ENCODE peak calls at places on chromosomes 6 and 20, in nine cellular contexts. K is AG09309, Y is PC-3, E is breast epithelium, D is IMR-90, S is uterus, I is transverse colon, Z is GM23338, H is kidney epithelial cell. C is an unnamed sample.

GRCh38 chr6:157832250-157832967 is 9.4 kb downstream of the SNX9 start:
- DNase-seq in S (no peak), K (peak; percentile 11), E (no peak), Y (peak; percentile 11), D (peak; percentile 56), I (no peak), H (no peak), Z (no peak), C (no peak)

GRCh38 chr20:62900052-62900691 is 26.1 kb downstream of the DIDO1 start:
- DNase-seq in D (peak; percentile 64), K (peak; percentile 23), I (peak; percentile 81), E (peak; percentile 77), S (peak; percentile 82), Y (peak; percentile 74), Z (peak; percentile 92), H (no peak), C (peak; percentile 69)

GRCh38 chr6:30101423-30101938 is 11.4 kb downstream of the TRIM31 start:
- DNase-seq in Z (peak; percentile 27), Y (no peak), D (no peak), E (no peak), H (no peak), I (no peak), K (no peak), S (no peak), C (no peak)

GRCh38 chr6:54135665-54136370 is 24.6 kb downstream of the MLIP start:
- DNase-seq in H (no peak), Z (no peak), I (no peak), D (peak; percentile 39), E (no peak), Y (peak; percentile 63), S (no peak), K (peak; percentile 24), C (no peak)

GRCh38 chr6:71190809-71191208 is 97.8 kb upstream of the OGFRL1 start:
- DNase-seq in S (no peak), H (no peak), Z (peak; percentile 51), I (no peak), D (peak; percentile 52), K (no peak), Y (peak; percentile 58), E (no peak), C (no peak)

GRCh38 chr6:125831660-125832059 is 40.9 kb downstream of the NCOA7 start:
- DNase-seq in I (no peak), H (no peak), D (no peak), Y (no peak), S (no peak), E (no peak), K (no peak), Z (no peak), C (no peak)

GRCh38 chr6:4896401-4896800 is 107.4 kb downstream of the RPP40 start:
- DNase-seq in D (no peak), K (no peak), E (no peak), Z (no peak), H (no peak), S (no peak), Y (no peak), I (no peak), C (no peak)

GRCh38 chr20:24991897-24992419 is 593 bp downstream of the APMAP start:
- DNase-seq in S (no peak), Y (peak; percentile 13), E (no peak), I (peak; percentile 51), H (no peak), Z (peak; percentile 50), D (no peak), K (no peak), C (no peak)

GRCh38 chr6:129696843-129697242 is 13.1 kb downstream of the ARHGAP18 start:
- DNase-seq in E (no peak), Z (no peak), Y (no peak), S (no peak), I (no peak), K (no peak), D (no peak), H (no peak), C (no peak)

GRCh38 chr6:35942355-35942754 is 21.5 kb upstream of the SRPK1 start:
- DNase-seq in H (no peak), S (no peak), K (no peak), Z (no peak), I (no peak), D (no peak), Y (no peak), E (no peak), C (no peak)

GRCh38 chr6:90144396-90144795 is 152.2 kb downstream of the BACH2 start:
- DNase-seq in K (no peak), Z (no peak), D (no peak), S (no peak), H (no peak), Y (peak; percentile 64), I (no peak), E (no peak), C (no peak)

GRCh38 chr6:70150521-70150920 is 152.4 kb downstream of the COL9A1 start:
- DNase-seq in D (no peak), I (no peak), K (no peak), Y (no peak), E (no peak), H (no peak), Z (no peak), S (no peak), C (no peak)

GRCh38 chr6:31485063-31485462 is 12.9 kb upstream of the MICB start:
- DNase-seq in D (peak; percentile 38), K (no peak), H (no peak), I (no peak), E (no peak), Z (no peak), S (no peak), Y (peak; percentile 14), C (no peak)

GRCh38 chr6:149223120-149223775 is 94.3 kb upstream of the TAB2 start:
- DNase-seq in E (no peak), I (no peak), D (no peak), Y (no peak), S (no peak), Z (no peak), K (no peak), H (no peak), C (no peak)
- TF ChIP-seq CTCF in E (no peak), I (no peak), D (no peak), Y (no peak), S (no peak), Z (no peak), K (no peak), H (no peak), C (no peak)

DNA sequence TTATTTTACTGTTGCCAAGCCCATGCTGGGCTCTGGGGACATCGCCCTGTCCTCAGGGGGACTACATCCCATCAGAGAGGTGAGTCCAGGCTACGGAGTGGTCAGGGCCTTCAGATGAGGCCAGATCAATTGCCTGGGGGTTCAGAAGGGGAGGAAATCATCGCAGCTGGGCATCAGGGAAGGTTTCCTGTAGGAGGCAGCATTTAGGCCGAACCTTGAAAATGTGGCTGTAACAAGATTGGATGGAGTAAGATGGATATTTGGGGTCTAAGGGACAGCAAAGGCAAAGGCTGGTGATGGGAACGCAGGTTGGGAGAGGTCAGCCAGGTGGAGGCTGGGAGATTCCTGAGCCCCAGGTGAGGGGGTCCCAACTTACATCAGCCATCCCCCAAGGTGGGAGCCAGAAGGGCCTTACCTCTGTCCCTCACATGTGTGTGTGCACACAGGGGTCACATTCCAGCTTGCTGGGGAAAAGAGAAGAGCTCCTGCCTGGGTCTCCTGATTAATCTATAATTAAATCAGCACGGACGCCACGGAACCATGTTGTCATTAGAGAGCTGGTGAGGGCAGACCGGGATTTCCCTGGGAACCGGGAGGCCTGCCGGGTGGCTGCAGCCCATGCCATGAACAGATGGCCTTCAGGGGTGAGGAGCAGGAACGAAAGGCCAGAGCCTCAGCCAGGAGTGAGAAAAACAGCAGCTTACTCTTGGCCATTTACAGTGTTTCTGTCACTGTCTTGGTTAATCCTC is 30.5 kb upstream of the DLGAP4 start:
- DNase-seq in Z (no peak), I (no peak), H (no peak), S (no peak), D (no peak), K (no peak), E (no peak), Y (no peak), C (no peak)
- TF ChIP-seq CTCF in Z (peak; percentile 37), I (no peak), H (no peak), S (no peak), D (no peak), K (no peak), E (no peak), Y (no peak), C (no peak)

GRCh38 chr20:47204746-47205122 is 151.8 kb downstream of the ZMYND8 start:
- DNase-seq in H (no peak), E (no peak), I (no peak), S (no peak), K (no peak), D (no peak), Y (no peak), Z (no peak), C (no peak)

GRCh38 chr20:47202765-47203667 is 153.5 kb downstream of the ZMYND8 start:
- DNase-seq in D (no peak), E (no peak), K (no peak), Y (peak; percentile 53), H (no peak), S (no peak), I (no peak), Z (no peak), C (no peak)

GRCh38 chr20:47204008-47204745 is 152.3 kb downstream of the ZMYND8 start:
- DNase-seq in D (peak; percentile 87), K (no peak), Z (no peak), H (peak; percentile 26), I (no peak), E (no peak), Y (peak; percentile 98), S (no peak), C (no peak)

GRCh38 chr20:47206962-47207641 is 149.4 kb downstream of the ZMYND8 start:
- DNase-seq in K (no peak), I (no peak), Y (no peak), D (no peak), Z (peak; percentile 47), H (no peak), S (no peak), E (no peak), C (no peak)

DNA sequence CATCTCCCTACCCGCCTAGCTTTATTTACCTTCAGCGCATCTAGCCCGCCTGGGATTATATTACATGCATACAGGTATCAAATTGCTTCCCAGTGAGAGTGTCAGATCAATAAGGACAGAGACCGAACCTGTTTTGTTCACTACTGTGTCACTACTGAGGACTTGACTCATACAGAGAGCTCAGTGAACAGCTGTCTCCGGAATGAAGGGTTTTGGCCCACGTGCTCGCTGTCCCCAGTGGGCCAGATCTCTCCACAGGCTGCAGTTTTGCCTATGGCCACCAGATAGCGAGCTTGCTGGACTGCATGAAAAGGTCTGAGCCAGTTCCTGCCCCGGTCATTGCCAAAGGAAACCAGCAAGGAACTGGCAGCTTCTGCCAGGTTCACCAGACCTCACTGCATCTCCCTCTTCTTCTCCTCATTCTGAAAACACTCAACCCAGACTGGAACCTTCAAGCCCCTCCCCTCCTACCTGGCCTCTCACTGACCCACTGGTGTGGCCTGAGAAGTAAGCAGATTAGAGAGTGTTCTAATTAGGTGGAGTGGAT is 150.8 kb downstream of the ZMYND8 start:
- DNase-seq in I (peak; percentile 38), H (peak; percentile 16), S (no peak), D (peak; percentile 79), Y (peak; percentile 97), K (no peak), E (no peak), Z (peak; percentile 74), C (peak; percentile 43)
- TF ChIP-seq CTCF in I (peak; percentile 45), H (peak; percentile 91), S (peak; percentile 22), D (peak; percentile 63), Y (peak; percentile 92), K (peak; percentile 84), E (peak; percentile 18), Z (peak; percentile 71), C (peak; percentile 56)

DNA sequence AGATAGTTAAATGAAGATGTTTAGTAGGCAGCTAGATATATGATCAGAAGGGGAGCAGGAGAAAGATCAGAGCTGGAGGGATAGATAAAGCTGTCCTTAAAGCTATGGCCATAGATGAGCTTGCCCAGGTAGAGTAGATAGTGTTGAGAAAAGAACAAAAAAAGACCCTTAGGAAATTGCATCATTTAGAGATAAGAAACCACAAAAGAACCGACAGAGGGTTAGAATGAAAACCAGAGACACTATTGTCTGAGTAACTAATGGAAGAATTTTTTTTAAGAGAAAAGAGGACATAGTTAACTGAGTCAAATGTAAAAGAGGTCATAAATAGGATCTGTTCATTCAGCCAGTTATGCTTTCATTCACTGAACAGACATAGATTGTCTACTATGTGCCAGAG is 101.8 kb downstream of the TNFAIP3 start:
- DNase-seq in Z (no peak), D (no peak), I (no peak), E (no peak), Y (no peak), H (no peak), S (no peak), K (no peak), C (no peak)
- TF ChIP-seq CTCF in Z (no peak), D (no peak), I (no peak), E (no peak), Y (no peak), H (no peak), S (no peak), K (no peak), C (no peak)

C was measured in neural crest cell.